ENCODE peak calls at places on chromosomes 11 and 22, in ten cellular contexts. One of them, this sample, is unnamed.

GRCh38 chr11:93528757-93529639 is 14.2 kb downstream of the SMCO4 start:
- DNase-seq in Karpas-422: no peak
- DNase-seq in pancreas: no peak
- DNase-seq in body of pancreas: no peak
- DNase-seq in prostate gland: peak
- DNase-seq in dorsolateral prefrontal cortex: no peak
- DNase-seq in tibial artery: no peak
- DNase-seq in tibial nerve: peak
- DNase-seq in CD8-positive, alpha-beta T cell: no peak
- DNase-seq in A549: no peak
- DNase-seq in this sample: no peak

GRCh38 chr11:32817181-32817842 is 12.4 kb upstream of the PRRG4 start:
- DNase-seq in prostate gland: no peak
- DNase-seq in tibial artery: no peak
- DNase-seq in dorsolateral prefrontal cortex: no peak
- DNase-seq in CD8-positive, alpha-beta T cell: no peak
- DNase-seq in body of pancreas: no peak
- DNase-seq in Karpas-422: no peak
- DNase-seq in tibial nerve: no peak
- DNase-seq in pancreas: no peak
- DNase-seq in A549: no peak
- DNase-seq in this sample: no peak

GRCh38 chr11:58958500-58958899 is 19.2 kb downstream of the GLYATL1 start:
- DNase-seq in tibial nerve: peak
- DNase-seq in prostate gland: no peak
- DNase-seq in Karpas-422: peak
- DNase-seq in A549: no peak
- DNase-seq in pancreas: peak
- DNase-seq in tibial artery: no peak
- DNase-seq in CD8-positive, alpha-beta T cell: no peak
- DNase-seq in body of pancreas: peak
- DNase-seq in dorsolateral prefrontal cortex: peak
- DNase-seq in this sample: peak

GRCh38 chr11:43868852-43869567 is 11.6 kb upstream of the ALKBH3 start:
- DNase-seq in CD8-positive, alpha-beta T cell: no peak
- DNase-seq in prostate gland: peak
- DNase-seq in tibial artery: no peak
- DNase-seq in tibial nerve: no peak
- DNase-seq in pancreas: no peak
- DNase-seq in Karpas-422: no peak
- DNase-seq in body of pancreas: no peak
- DNase-seq in dorsolateral prefrontal cortex: no peak
- DNase-seq in A549: no peak
- DNase-seq in this sample: no peak

GRCh38 chr11:35216962-35217667 is 78.1 kb downstream of the CD44 start:
- DNase-seq in CD8-positive, alpha-beta T cell: no peak
- DNase-seq in body of pancreas: peak
- DNase-seq in A549: no peak
- DNase-seq in pancreas: peak
- DNase-seq in Karpas-422: no peak
- DNase-seq in tibial nerve: no peak
- DNase-seq in dorsolateral prefrontal cortex: no peak
- DNase-seq in tibial artery: no peak
- DNase-seq in prostate gland: no peak
- DNase-seq in this sample: no peak

GRCh38 chr11:91625495-91625894 is 599.1 kb upstream of the FAT3 start:
- DNase-seq in tibial nerve: no peak
- DNase-seq in body of pancreas: no peak
- DNase-seq in dorsolateral prefrontal cortex: no peak
- DNase-seq in CD8-positive, alpha-beta T cell: no peak
- DNase-seq in prostate gland: no peak
- DNase-seq in A549: no peak
- DNase-seq in pancreas: no peak
- DNase-seq in Karpas-422: no peak
- DNase-seq in tibial artery: no peak
- DNase-seq in this sample: no peak

GRCh38 chr22:38267086-38267485 is 5.7 kb downstream of the TMEM184B start:
- DNase-seq in dorsolateral prefrontal cortex: no peak
- DNase-seq in A549: no peak
- DNase-seq in prostate gland: no peak
- DNase-seq in tibial nerve: no peak
- DNase-seq in pancreas: no peak
- DNase-seq in body of pancreas: no peak
- DNase-seq in tibial artery: no peak
- DNase-seq in CD8-positive, alpha-beta T cell: peak
- DNase-seq in Karpas-422: no peak
- DNase-seq in this sample: no peak

GRCh38 chr11:19628018-19628417 is 84.6 kb upstream of the NAV2 start:
- DNase-seq in CD8-positive, alpha-beta T cell: no peak
- DNase-seq in body of pancreas: peak
- DNase-seq in tibial nerve: peak
- DNase-seq in pancreas: peak
- DNase-seq in A549: no peak
- DNase-seq in prostate gland: peak
- DNase-seq in Karpas-422: no peak
- DNase-seq in dorsolateral prefrontal cortex: no peak
- DNase-seq in tibial artery: peak
- DNase-seq in this sample: no peak

GRCh38 chr11:100004541-100004940 is 682.5 kb upstream of the ARHGAP42 start:
- DNase-seq in body of pancreas: peak
- DNase-seq in prostate gland: no peak
- DNase-seq in Karpas-422: no peak
- DNase-seq in CD8-positive, alpha-beta T cell: no peak
- DNase-seq in A549: no peak
- DNase-seq in tibial nerve: no peak
- DNase-seq in tibial artery: no peak
- DNase-seq in pancreas: no peak
- DNase-seq in dorsolateral prefrontal cortex: no peak
- DNase-seq in this sample: no peak

GRCh38 chr11:8098879-8099278 is 17.9 kb downstream of the TUB start:
- DNase-seq in tibial artery: no peak
- DNase-seq in CD8-positive, alpha-beta T cell: no peak
- DNase-seq in dorsolateral prefrontal cortex: no peak
- DNase-seq in pancreas: no peak
- DNase-seq in Karpas-422: no peak
- DNase-seq in prostate gland: no peak
- DNase-seq in A549: no peak
- DNase-seq in body of pancreas: no peak
- DNase-seq in tibial nerve: peak
- DNase-seq in this sample: peak

DNA sequence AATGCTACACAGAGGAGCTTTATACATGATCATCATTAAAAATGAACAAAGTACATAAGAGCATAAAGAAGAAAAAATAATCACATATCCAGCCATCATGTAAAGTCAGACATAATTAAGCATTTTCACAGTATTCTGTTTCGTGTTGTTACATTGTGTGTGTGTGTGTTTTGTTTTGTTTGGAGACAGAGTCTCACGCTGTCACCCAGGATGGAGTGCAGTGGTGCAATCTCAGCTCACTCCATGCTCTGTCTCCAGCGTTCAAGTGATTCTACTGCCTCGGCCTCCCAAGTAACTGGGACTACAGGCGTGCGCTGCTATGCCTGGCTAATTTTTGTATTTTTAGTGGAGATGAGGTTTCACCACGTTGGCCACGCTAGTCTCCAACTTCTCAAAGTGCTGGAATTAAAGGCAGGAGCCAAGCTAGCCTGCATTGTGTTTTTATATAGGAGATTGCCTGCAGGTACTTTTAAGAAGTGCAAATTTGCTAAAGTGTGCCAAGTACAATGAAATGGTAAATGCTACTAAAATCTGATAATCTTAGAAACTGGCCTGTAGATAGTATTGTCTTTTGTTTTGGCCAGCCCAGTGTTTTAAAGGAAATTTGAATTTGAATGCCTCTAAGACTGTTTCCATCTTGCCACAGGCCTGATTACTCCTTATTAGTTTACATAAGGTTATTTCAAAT is 7.8 kb downstream of the CTSC start:
- DNase-seq in Karpas-422: peak
- DNase-seq in tibial nerve: no peak
- DNase-seq in tibial artery: no peak
- DNase-seq in CD8-positive, alpha-beta T cell: no peak
- DNase-seq in A549: no peak
- DNase-seq in dorsolateral prefrontal cortex: no peak
- DNase-seq in body of pancreas: no peak
- DNase-seq in pancreas: no peak
- DNase-seq in prostate gland: no peak
- DNase-seq in this sample: no peak
- H3K4me3 ChIP-seq in Karpas-422: no peak
- H3K4me3 ChIP-seq in tibial nerve: no peak
- H3K4me3 ChIP-seq in tibial artery: no peak
- H3K4me3 ChIP-seq in CD8-positive, alpha-beta T cell: no peak
- H3K4me3 ChIP-seq in A549: no peak
- H3K4me3 ChIP-seq in dorsolateral prefrontal cortex: no peak
- H3K4me3 ChIP-seq in body of pancreas: no peak
- H3K4me3 ChIP-seq in pancreas: no peak
- H3K4me3 ChIP-seq in prostate gland: no peak
- H3K4me3 ChIP-seq in this sample: no peak

GRCh38 chr11:120215634-120216033 is 4.8 kb downstream of the OAF start:
- DNase-seq in pancreas: no peak
- DNase-seq in Karpas-422: no peak
- DNase-seq in body of pancreas: no peak
- DNase-seq in dorsolateral prefrontal cortex: no peak
- DNase-seq in prostate gland: no peak
- DNase-seq in tibial artery: no peak
- DNase-seq in tibial nerve: peak
- DNase-seq in CD8-positive, alpha-beta T cell: no peak
- DNase-seq in A549: no peak
- DNase-seq in this sample: no peak

GRCh38 chr11:120217941-120218694 is 7.3 kb downstream of the OAF start:
- DNase-seq in tibial nerve: no peak
- DNase-seq in CD8-positive, alpha-beta T cell: no peak
- DNase-seq in tibial artery: no peak
- DNase-seq in A549: no peak
- DNase-seq in dorsolateral prefrontal cortex: peak
- DNase-seq in Karpas-422: no peak
- DNase-seq in pancreas: no peak
- DNase-seq in body of pancreas: peak
- DNase-seq in prostate gland: peak
- DNase-seq in this sample: no peak

GRCh38 chr11:120217526-120217925 is 6.7 kb downstream of the OAF start:
- DNase-seq in pancreas: no peak
- DNase-seq in CD8-positive, alpha-beta T cell: no peak
- DNase-seq in prostate gland: no peak
- DNase-seq in tibial artery: no peak
- DNase-seq in body of pancreas: no peak
- DNase-seq in Karpas-422: no peak
- DNase-seq in A549: no peak
- DNase-seq in tibial nerve: no peak
- DNase-seq in dorsolateral prefrontal cortex: no peak
- DNase-seq in this sample: no peak

GRCh38 chr11:120214581-120214980 is 3.7 kb downstream of the OAF start:
- DNase-seq in tibial artery: no peak
- DNase-seq in Karpas-422: no peak
- DNase-seq in A549: no peak
- DNase-seq in CD8-positive, alpha-beta T cell: no peak
- DNase-seq in body of pancreas: no peak
- DNase-seq in prostate gland: no peak
- DNase-seq in dorsolateral prefrontal cortex: no peak
- DNase-seq in tibial nerve: no peak
- DNase-seq in pancreas: no peak
- DNase-seq in this sample: no peak

GRCh38 chr11:120216426-120217102 is 5.7 kb downstream of the OAF start:
- DNase-seq in tibial nerve: no peak
- DNase-seq in A549: no peak
- DNase-seq in dorsolateral prefrontal cortex: no peak
- DNase-seq in prostate gland: no peak
- DNase-seq in pancreas: no peak
- DNase-seq in Karpas-422: no peak
- DNase-seq in tibial artery: no peak
- DNase-seq in body of pancreas: no peak
- DNase-seq in CD8-positive, alpha-beta T cell: no peak
- DNase-seq in this sample: no peak
- H3K27ac ChIP-seq in tibial nerve: peak
- H3K27ac ChIP-seq in A549: no peak
- H3K27ac ChIP-seq in dorsolateral prefrontal cortex: peak
- H3K27ac ChIP-seq in prostate gland: no peak
- H3K27ac ChIP-seq in pancreas: no peak
- H3K27ac ChIP-seq in Karpas-422: no peak
- H3K27ac ChIP-seq in tibial artery: no peak
- H3K27ac ChIP-seq in body of pancreas: peak
- H3K27ac ChIP-seq in CD8-positive, alpha-beta T cell: no peak
- H3K27ac ChIP-seq in this sample: no peak

GRCh38 chr11:114075343-114075610 is 15.8 kb downstream of the ZBTB16 start:
- DNase-seq in A549: no peak
- DNase-seq in tibial nerve: no peak
- DNase-seq in dorsolateral prefrontal cortex: no peak
- DNase-seq in CD8-positive, alpha-beta T cell: no peak
- DNase-seq in tibial artery: no peak
- DNase-seq in prostate gland: no peak
- DNase-seq in Karpas-422: no peak
- DNase-seq in body of pancreas: no peak
- DNase-seq in pancreas: no peak
- DNase-seq in this sample: no peak

GRCh38 chr11:114077482-114078305 is 18.2 kb downstream of the ZBTB16 start:
- DNase-seq in pancreas: no peak
- DNase-seq in CD8-positive, alpha-beta T cell: no peak
- DNase-seq in tibial artery: no peak
- DNase-seq in A549: no peak
- DNase-seq in body of pancreas: no peak
- DNase-seq in Karpas-422: no peak
- DNase-seq in dorsolateral prefrontal cortex: no peak
- DNase-seq in prostate gland: no peak
- DNase-seq in tibial nerve: no peak
- DNase-seq in this sample: no peak

GRCh38 chr11:114076974-114077373 is 17.5 kb downstream of the ZBTB16 start:
- DNase-seq in body of pancreas: no peak
- DNase-seq in CD8-positive, alpha-beta T cell: no peak
- DNase-seq in A549: no peak
- DNase-seq in tibial nerve: no peak
- DNase-seq in dorsolateral prefrontal cortex: no peak
- DNase-seq in pancreas: no peak
- DNase-seq in Karpas-422: no peak
- DNase-seq in tibial artery: no peak
- DNase-seq in prostate gland: no peak
- DNase-seq in this sample: no peak

GRCh38 chr11:114074546-114075342 is 15.2 kb downstream of the ZBTB16 start:
- DNase-seq in prostate gland: no peak
- DNase-seq in CD8-positive, alpha-beta T cell: no peak
- DNase-seq in body of pancreas: peak
- DNase-seq in A549: no peak
- DNase-seq in pancreas: no peak
- DNase-seq in Karpas-422: no peak
- DNase-seq in dorsolateral prefrontal cortex: no peak
- DNase-seq in tibial nerve: no peak
- DNase-seq in tibial artery: no peak
- DNase-seq in this sample: no peak

GRCh38 chr11:114075891-114076441 is 16.5 kb downstream of the ZBTB16 start:
- DNase-seq in prostate gland: no peak
- DNase-seq in tibial nerve: no peak
- DNase-seq in dorsolateral prefrontal cortex: no peak
- DNase-seq in body of pancreas: no peak
- DNase-seq in pancreas: no peak
- DNase-seq in Karpas-422: peak
- DNase-seq in CD8-positive, alpha-beta T cell: no peak
- DNase-seq in A549: peak
- DNase-seq in tibial artery: no peak
- DNase-seq in this sample: no peak
- H3K4me3 ChIP-seq in prostate gland: no peak
- H3K4me3 ChIP-seq in tibial nerve: no peak
- H3K4me3 ChIP-seq in dorsolateral prefrontal cortex: peak
- H3K4me3 ChIP-seq in body of pancreas: no peak
- H3K4me3 ChIP-seq in pancreas: no peak
- H3K4me3 ChIP-seq in Karpas-422: no peak
- H3K4me3 ChIP-seq in CD8-positive, alpha-beta T cell: no peak
- H3K4me3 ChIP-seq in A549: no peak
- H3K4me3 ChIP-seq in tibial artery: peak
- H3K4me3 ChIP-seq in this sample: no peak

GRCh38 chr11:47516155-47516554 is 36.8 kb downstream of the CELF1 start:
- DNase-seq in CD8-positive, alpha-beta T cell: no peak
- DNase-seq in dorsolateral prefrontal cortex: no peak
- DNase-seq in A549: no peak
- DNase-seq in Karpas-422: no peak
- DNase-seq in pancreas: no peak
- DNase-seq in prostate gland: no peak
- DNase-seq in body of pancreas: no peak
- DNase-seq in tibial nerve: no peak
- DNase-seq in tibial artery: no peak
- DNase-seq in this sample: no peak
- H3K27ac ChIP-seq in CD8-positive, alpha-beta T cell: no peak
- H3K27ac ChIP-seq in dorsolateral prefrontal cortex: peak
- H3K27ac ChIP-seq in A549: peak
- H3K27ac ChIP-seq in Karpas-422: peak
- H3K27ac ChIP-seq in pancreas: no peak
- H3K27ac ChIP-seq in prostate gland: no peak
- H3K27ac ChIP-seq in body of pancreas: no peak
- H3K27ac ChIP-seq in tibial nerve: no peak
- H3K27ac ChIP-seq in tibial artery: peak
- H3K27ac ChIP-seq in this sample: no peak

This sample was measured in colonic mucosa.